ENCODE peak calls at places on chromosomes 1 and 21, in ten cellular contexts. C is heart left ventricle, O is IMR-90, R is breast epithelium, G is suprapubic skin, A is GM12878, V is uterus, S is ovary, J is tibial nerve, E is HCT116. T is an unnamed sample. For H3K27me3, the result is how much of the 10 kb centered on the place peaks cover.

GRCh38 chr1:153127296-153127695 is 14.0 kb upstream of the SPRR2F start:
- DNase-seq in E (no peak), G (no peak), V (no peak), C (no peak), A (no peak), S (no peak), J (no peak), O (no peak), R (no peak), T (no peak)

GRCh38 chr1:174795806-174796205 is 203.9 kb upstream of the CACYBP start:
- DNase-seq in E (no peak), C (no peak), R (no peak), J (no peak), S (no peak), O (peak), V (no peak), A (no peak), G (no peak), T (no peak)

GRCh38 chr1:219834247-219834917 is 94.0 kb downstream of the SLC30A10 start:
- DNase-seq in G (no peak), C (no peak), O (no peak), E (no peak), V (no peak), R (no peak), S (no peak), A (no peak), J (no peak), T (no peak)

GRCh38 chr1:232856556-232856955 is 51.3 kb downstream of the MAP10 start:
- DNase-seq in C (no peak), G (no peak), O (peak), R (no peak), V (no peak), A (no peak), J (no peak), S (no peak), E (no peak), T (no peak)

GRCh38 chr1:10210841-10211804 is 753 bp downstream of the KIF1B start:
- DNase-seq in S (peak), O (peak), C (peak), G (peak), E (peak), J (peak), A (no peak), R (peak), V (peak), T (peak)

GRCh38 chr1:174274452-174274851 is 115.1 kb downstream of the RABGAP1L start:
- DNase-seq in S (no peak), A (no peak), E (no peak), J (no peak), G (no peak), O (peak), R (no peak), V (no peak), C (no peak), T (no peak)

GRCh38 chr1:231724876-231725647 is 98.5 kb downstream of the DISC1 start:
- DNase-seq in R (no peak), S (peak), A (no peak), O (peak), G (no peak), V (no peak), C (no peak), J (no peak), E (peak), T (peak)

GRCh38 chr1:228989992-228990827 is 254.9 kb downstream of the RHOU start:
- DNase-seq in C (peak), R (no peak), A (no peak), E (no peak), J (peak), V (peak), O (no peak), G (no peak), S (peak), T (peak)

GRCh38 chr21:31447477-31447876 is 103.4 kb upstream of the TIAM1 start:
- DNase-seq in J (no peak), E (no peak), A (no peak), O (peak), V (no peak), R (no peak), C (no peak), S (no peak), G (no peak), T (peak)

GRCh38 chr1:23555949-23556640 is 3.2 kb downstream of the ID3 start:
- DNase-seq in O (peak), G (no peak), J (no peak), V (no peak), R (no peak), C (no peak), E (peak), A (no peak), S (peak), T (no peak)

GRCh38 chr1:23555225-23555801 is 4.0 kb downstream of the ID3 start:
- DNase-seq in G (no peak), J (no peak), V (no peak), O (peak), R (no peak), A (no peak), C (peak), E (no peak), S (peak), T (no peak)

GRCh38 chr1:23558140-23558871 is 995 bp downstream of the ID3 start:
- DNase-seq in E (peak), V (peak), O (peak), R (no peak), A (no peak), J (no peak), C (peak), G (no peak), S (peak), T (peak)

GRCh38 chr1:23557471-23558124 is 1.7 kb downstream of the ID3 start:
- DNase-seq in E (no peak), O (peak), R (no peak), J (no peak), G (no peak), C (no peak), S (no peak), V (no peak), A (no peak), T (no peak)

DNA sequence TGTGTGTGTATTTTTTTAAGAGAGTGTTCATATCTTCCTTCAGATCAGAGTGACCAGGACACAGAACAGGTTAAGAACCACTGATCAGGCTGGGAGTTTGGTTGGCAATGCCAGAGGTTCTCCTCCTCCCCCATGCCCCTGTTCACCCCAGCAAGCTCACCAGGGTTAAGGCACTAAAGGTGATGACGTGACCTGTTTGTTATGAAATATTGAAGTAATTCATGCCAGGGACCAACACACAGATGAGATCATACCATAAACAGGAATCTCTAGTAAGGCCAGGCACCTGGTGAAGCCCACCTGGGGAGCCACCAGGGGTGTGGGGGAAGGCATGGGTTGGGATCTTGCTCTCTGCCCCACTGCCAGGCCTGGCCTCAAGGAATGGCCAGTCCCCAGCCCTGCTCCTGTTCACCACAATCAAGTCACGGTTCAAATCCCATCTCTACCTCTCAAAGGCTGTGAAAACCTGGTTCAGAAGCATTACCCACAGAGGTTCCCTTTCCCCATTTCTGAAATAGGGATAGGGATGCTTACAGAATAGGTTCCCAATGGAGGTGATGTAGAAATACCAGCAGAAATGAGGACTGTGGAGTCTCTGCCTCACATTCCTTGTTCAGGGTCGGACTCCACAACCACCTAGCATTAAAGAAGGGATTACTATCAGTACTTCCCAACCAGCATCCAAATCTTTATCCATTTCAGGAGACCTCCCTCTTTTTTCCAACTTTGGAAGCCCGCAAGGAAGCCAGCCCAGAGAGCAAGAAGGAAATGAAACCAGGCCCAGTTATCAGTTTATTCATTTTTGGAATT is 2.4 kb downstream of the ID3 start:
- DNase-seq in V (no peak), G (no peak), A (no peak), E (peak), R (no peak), J (no peak), O (peak), S (no peak), C (no peak), T (no peak)
- TF ChIP-seq POLR2A in V (no peak), G (no peak), A (peak), E (peak), R (no peak), J (no peak), O (peak), S (no peak), C (no peak), T (no peak)

GRCh38 chr1:116915182-116915611 is 5.5 kb downstream of the PTGFRN start:
- DNase-seq in V (peak), J (no peak), R (no peak), S (peak), C (peak), O (no peak), A (no peak), E (no peak), G (no peak), T (peak)
- H3K4me3 ChIP-seq in V (peak), J (no peak), R (peak), S (peak), C (no peak), O (no peak), A (no peak), E (no peak), G (peak), T (no peak)

DNA sequence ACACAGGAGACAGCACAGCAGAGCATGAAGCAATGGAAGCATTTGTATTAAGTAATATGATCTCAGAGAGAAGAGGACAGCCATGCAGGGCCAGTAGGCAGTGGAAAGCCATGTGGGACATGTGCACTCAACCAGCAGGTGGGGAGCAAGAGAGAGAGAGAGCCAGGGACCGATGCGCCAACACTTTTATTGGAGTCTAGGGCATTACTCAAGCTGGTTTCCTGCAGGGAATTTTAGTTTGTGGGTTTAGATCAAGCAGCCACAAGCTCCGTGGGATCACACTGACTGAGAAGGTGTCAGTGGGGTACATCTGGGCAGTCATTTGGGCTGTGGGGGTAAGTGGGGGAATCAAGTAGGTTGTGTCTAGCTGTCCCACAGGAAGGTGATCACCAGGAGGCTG is 137.1 kb downstream of the PCBP3 start:
- DNase-seq in E (no peak), R (no peak), V (no peak), J (no peak), A (no peak), O (no peak), G (no peak), C (no peak), S (no peak), T (no peak)
- H3K27me3 ChIP-seq in E (under half), R (under half), V (under half), J (under half), A (under half), O (under half), G (under half), C (under half), S (under half), T (under half)

GRCh38 chr1:226983998-226984364 is 43.9 kb downstream of the COQ8A start:
- DNase-seq in R (peak), O (no peak), G (peak), A (no peak), E (no peak), C (no peak), J (no peak), V (no peak), S (no peak), T (no peak)
- TF ChIP-seq POLR2A in R (no peak), O (no peak), G (no peak), A (no peak), E (no peak), C (no peak), J (no peak), V (no peak), S (no peak), T (no peak)

GRCh38 chr1:98305362-98305761 is 356.2 kb upstream of the SNX7 start:
- DNase-seq in O (peak), R (no peak), G (no peak), C (no peak), A (no peak), J (no peak), S (no peak), V (no peak), E (no peak), T (no peak)
- H3K4me3 ChIP-seq in O (no peak), R (no peak), G (no peak), C (no peak), A (no peak), J (no peak), S (no peak), V (no peak), E (no peak), T (no peak)

GRCh38 chr1:244642526-244642925 is 10.4 kb upstream of the DESI2 start:
- DNase-seq in S (no peak), E (no peak), J (no peak), A (no peak), G (no peak), V (no peak), O (no peak), C (no peak), R (no peak), T (no peak)

GRCh38 chr1:244642988-244643387 is 9.9 kb upstream of the DESI2 start:
- DNase-seq in C (no peak), V (no peak), S (no peak), E (no peak), A (no peak), O (no peak), J (no peak), G (no peak), R (no peak), T (no peak)

GRCh38 chr1:244639561-244639960 is 13.4 kb upstream of the DESI2 start:
- DNase-seq in A (no peak), V (no peak), C (no peak), O (no peak), S (no peak), J (no peak), G (no peak), R (no peak), E (no peak), T (no peak)

GRCh38 chr1:244636488-244637259 is 16.3 kb upstream of the DESI2 start:
- DNase-seq in A (no peak), G (no peak), E (no peak), J (no peak), R (no peak), O (no peak), C (no peak), V (no peak), S (no peak), T (no peak)

DNA sequence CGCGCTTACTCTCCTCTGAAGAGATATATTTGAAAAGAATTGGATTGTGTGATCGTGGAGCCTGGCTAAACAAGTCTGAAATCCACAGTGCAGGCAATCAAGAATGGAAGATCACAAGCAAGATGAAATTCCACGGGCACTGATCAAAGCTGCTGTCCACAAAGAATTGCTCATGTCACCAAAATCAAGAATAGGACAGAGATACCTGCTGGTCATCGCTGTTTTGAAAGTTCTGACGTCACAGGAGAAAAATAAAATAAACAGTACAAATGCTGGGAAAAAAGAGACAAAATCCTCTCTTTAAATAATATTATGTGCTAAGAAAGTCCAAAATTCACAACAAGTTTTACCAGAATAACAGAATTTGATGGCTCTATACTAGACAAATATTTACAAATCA is 12.0 kb upstream of the DESI2 start:
- DNase-seq in G (no peak), S (no peak), E (no peak), O (no peak), V (no peak), R (no peak), A (no peak), C (no peak), J (no peak), T (no peak)
- H3K27me3 ChIP-seq in G (under half), S (under half), E (under half), O (under half), V (under half), R (under half), A (under half), C (under half), J (under half), T (under half)

GRCh38 chr1:41226816-41227215 is 15.3 kb downstream of the SCMH1 start:
- DNase-seq in O (no peak), S (no peak), G (no peak), V (no peak), A (no peak), R (no peak), E (no peak), C (no peak), J (no peak), T (no peak)
- TF ChIP-seq POLR2A in O (no peak), S (no peak), G (no peak), V (no peak), A (no peak), R (no peak), E (no peak), C (no peak), J (no peak), T (no peak)

DNA sequence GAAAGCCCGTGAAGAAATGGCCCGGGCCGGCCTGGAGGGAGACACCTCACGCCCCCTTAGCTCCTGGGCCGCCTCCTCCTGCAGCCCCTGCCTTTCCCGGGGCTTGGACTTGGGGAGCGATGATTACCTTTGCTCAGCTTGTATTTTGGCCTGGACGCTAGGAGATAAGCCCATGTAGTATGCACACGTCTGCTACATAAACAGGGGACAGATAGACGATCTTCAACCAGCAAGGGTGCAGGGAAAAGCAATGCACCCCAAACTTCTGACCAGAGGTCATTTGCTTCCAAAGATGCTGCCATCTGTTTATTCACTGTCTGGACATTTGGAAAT is 936 bp downstream of the TP73 start:
- DNase-seq in E (no peak), R (no peak), A (no peak), G (no peak), V (no peak), S (no peak), O (no peak), J (no peak), C (no peak), T (no peak)
- H3K4me3 ChIP-seq in E (peak), R (no peak), A (peak), G (no peak), V (no peak), S (no peak), O (no peak), J (no peak), C (no peak), T (no peak)

DNA sequence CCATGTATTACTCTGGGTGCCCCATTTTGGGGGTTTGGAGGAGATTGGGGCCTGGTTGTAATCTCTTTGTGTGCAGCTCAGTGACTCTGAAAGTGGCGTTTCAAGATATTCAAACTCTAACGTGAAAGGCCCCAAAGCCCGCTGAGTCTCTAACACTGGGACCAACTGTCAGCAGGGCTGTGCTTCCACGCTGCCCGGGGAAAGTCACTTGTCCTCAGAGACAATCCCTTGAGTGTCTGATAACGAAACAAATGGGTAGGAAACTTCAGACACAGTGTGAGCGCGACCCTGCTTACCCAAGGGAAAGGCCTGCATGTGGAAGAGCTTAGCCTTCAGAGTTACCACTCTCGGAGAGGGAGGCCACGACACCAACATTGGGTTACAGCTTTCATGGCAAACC is 832 bp downstream of the UBASH3A start:
- DNase-seq in A (no peak), G (no peak), O (no peak), J (no peak), E (no peak), S (no peak), R (no peak), C (no peak), V (no peak), T (no peak)
- H3K27me3 ChIP-seq in A (under half), G (under half), O (under half), J (under half), E (under half), S (under half), R (under half), C (under half), V (under half), T (under half)